ENCODE peak calls at places on chromosomes 7 and 10, in eight cellular contexts. One of them, this sample, is unnamed.
A peak's percentile ranks its signal among the peaks of the same experiment; 100 is the strongest.

GRCh38 chr10:17599089-17599488 is 18.1 kb downstream of the HACD1 start:
- DNase-seq in mesendoderm: peak; percentile 51
- DNase-seq in Karpas-422: peak; percentile 57
- DNase-seq in naive thymus-derived CD8-positive, alpha-beta T cell: no peak
- DNase-seq in glutamatergic neuron: no peak
- DNase-seq in thoracic aorta: no peak
- DNase-seq in CD4-positive, alpha-beta memory T cell: no peak
- DNase-seq in stimulated activated CD4-positive, alpha-beta T cell treated with anti-CD3 and anti-CD28 coated beads, Interleukin-1b, Interleukin-23, amount 100 ng/mL, for 1 hour: no peak
- DNase-seq in this sample: no peak

GRCh38 chr7:33073243-33073642 is 10.7 kb upstream of the NT5C3A start:
- DNase-seq in mesendoderm: no peak
- DNase-seq in stimulated activated CD4-positive, alpha-beta T cell treated with anti-CD3 and anti-CD28 coated beads, Interleukin-1b, Interleukin-23, amount 100 ng/mL, for 1 hour: no peak
- DNase-seq in CD4-positive, alpha-beta memory T cell: no peak
- DNase-seq in thoracic aorta: no peak
- DNase-seq in glutamatergic neuron: no peak
- DNase-seq in naive thymus-derived CD8-positive, alpha-beta T cell: no peak
- DNase-seq in Karpas-422: no peak
- DNase-seq in this sample: no peak

GRCh38 chr7:29345590-29345989 is 151.0 kb downstream of the CHN2 start:
- DNase-seq in thoracic aorta: no peak
- DNase-seq in naive thymus-derived CD8-positive, alpha-beta T cell: no peak
- DNase-seq in mesendoderm: peak; percentile 71
- DNase-seq in Karpas-422: peak; percentile 82
- DNase-seq in glutamatergic neuron: no peak
- DNase-seq in stimulated activated CD4-positive, alpha-beta T cell treated with anti-CD3 and anti-CD28 coated beads, Interleukin-1b, Interleukin-23, amount 100 ng/mL, for 1 hour: no peak
- DNase-seq in CD4-positive, alpha-beta memory T cell: no peak
- DNase-seq in this sample: no peak

GRCh38 chr7:140079121-140079536 is 16.4 kb upstream of the PARP12 start:
- DNase-seq in naive thymus-derived CD8-positive, alpha-beta T cell: no peak
- DNase-seq in Karpas-422: no peak
- DNase-seq in thoracic aorta: no peak
- DNase-seq in glutamatergic neuron: peak; percentile 56
- DNase-seq in CD4-positive, alpha-beta memory T cell: no peak
- DNase-seq in mesendoderm: peak; percentile 82
- DNase-seq in stimulated activated CD4-positive, alpha-beta T cell treated with anti-CD3 and anti-CD28 coated beads, Interleukin-1b, Interleukin-23, amount 100 ng/mL, for 1 hour: no peak
- DNase-seq in this sample: no peak

GRCh38 chr7:105306160-105306784 is 82.4 kb downstream of the SRPK2 start:
- DNase-seq in stimulated activated CD4-positive, alpha-beta T cell treated with anti-CD3 and anti-CD28 coated beads, Interleukin-1b, Interleukin-23, amount 100 ng/mL, for 1 hour: no peak
- DNase-seq in CD4-positive, alpha-beta memory T cell: no peak
- DNase-seq in naive thymus-derived CD8-positive, alpha-beta T cell: no peak
- DNase-seq in mesendoderm: no peak
- DNase-seq in thoracic aorta: no peak
- DNase-seq in Karpas-422: no peak
- DNase-seq in glutamatergic neuron: no peak
- DNase-seq in this sample: no peak

GRCh38 chr10:25501912-25502311 is 327.1 kb downstream of the GPR158 start:
- DNase-seq in naive thymus-derived CD8-positive, alpha-beta T cell: no peak
- DNase-seq in glutamatergic neuron: no peak
- DNase-seq in mesendoderm: peak; percentile 41
- DNase-seq in thoracic aorta: no peak
- DNase-seq in Karpas-422: no peak
- DNase-seq in CD4-positive, alpha-beta memory T cell: no peak
- DNase-seq in stimulated activated CD4-positive, alpha-beta T cell treated with anti-CD3 and anti-CD28 coated beads, Interleukin-1b, Interleukin-23, amount 100 ng/mL, for 1 hour: no peak
- DNase-seq in this sample: no peak

GRCh38 chr7:152145853-152146466 is 120.5 kb downstream of the GALNT11 start:
- DNase-seq in glutamatergic neuron: no peak
- DNase-seq in CD4-positive, alpha-beta memory T cell: peak; percentile 41
- DNase-seq in mesendoderm: peak; percentile 60
- DNase-seq in Karpas-422: peak; percentile 47
- DNase-seq in stimulated activated CD4-positive, alpha-beta T cell treated with anti-CD3 and anti-CD28 coated beads, Interleukin-1b, Interleukin-23, amount 100 ng/mL, for 1 hour: no peak
- DNase-seq in naive thymus-derived CD8-positive, alpha-beta T cell: no peak
- DNase-seq in thoracic aorta: no peak
- DNase-seq in this sample: no peak

GRCh38 chr10:124214610-124215009 is 121.2 kb upstream of the CHST15 start:
- DNase-seq in stimulated activated CD4-positive, alpha-beta T cell treated with anti-CD3 and anti-CD28 coated beads, Interleukin-1b, Interleukin-23, amount 100 ng/mL, for 1 hour: no peak
- DNase-seq in glutamatergic neuron: no peak
- DNase-seq in naive thymus-derived CD8-positive, alpha-beta T cell: no peak
- DNase-seq in CD4-positive, alpha-beta memory T cell: no peak
- DNase-seq in thoracic aorta: no peak
- DNase-seq in mesendoderm: no peak
- DNase-seq in Karpas-422: no peak
- DNase-seq in this sample: no peak

GRCh38 chr10:34549953-34550352 is 265.1 kb downstream of the PARD3 start:
- DNase-seq in mesendoderm: no peak
- DNase-seq in glutamatergic neuron: no peak
- DNase-seq in Karpas-422: no peak
- DNase-seq in thoracic aorta: no peak
- DNase-seq in naive thymus-derived CD8-positive, alpha-beta T cell: no peak
- DNase-seq in CD4-positive, alpha-beta memory T cell: no peak
- DNase-seq in stimulated activated CD4-positive, alpha-beta T cell treated with anti-CD3 and anti-CD28 coated beads, Interleukin-1b, Interleukin-23, amount 100 ng/mL, for 1 hour: no peak
- DNase-seq in this sample: no peak

GRCh38 chr10:23826399-23826798 is 382.5 kb upstream of the KIAA1217 start:
- DNase-seq in glutamatergic neuron: no peak
- DNase-seq in thoracic aorta: no peak
- DNase-seq in CD4-positive, alpha-beta memory T cell: no peak
- DNase-seq in Karpas-422: peak; percentile 41
- DNase-seq in naive thymus-derived CD8-positive, alpha-beta T cell: no peak
- DNase-seq in stimulated activated CD4-positive, alpha-beta T cell treated with anti-CD3 and anti-CD28 coated beads, Interleukin-1b, Interleukin-23, amount 100 ng/mL, for 1 hour: no peak
- DNase-seq in mesendoderm: peak; percentile 70
- DNase-seq in this sample: no peak

GRCh38 chr10:68406111-68406814 is 814 bp downstream of the RUFY2 start:
- DNase-seq in mesendoderm: peak; percentile 69
- DNase-seq in CD4-positive, alpha-beta memory T cell: no peak
- DNase-seq in naive thymus-derived CD8-positive, alpha-beta T cell: peak; percentile 7
- DNase-seq in Karpas-422: peak; percentile 88
- DNase-seq in glutamatergic neuron: peak; percentile 82
- DNase-seq in stimulated activated CD4-positive, alpha-beta T cell treated with anti-CD3 and anti-CD28 coated beads, Interleukin-1b, Interleukin-23, amount 100 ng/mL, for 1 hour: no peak
- DNase-seq in thoracic aorta: no peak
- DNase-seq in this sample: no peak

GRCh38 chr7:80060218-80060806 is 74.3 kb upstream of the GNAI1 start:
- DNase-seq in thoracic aorta: no peak
- DNase-seq in CD4-positive, alpha-beta memory T cell: no peak
- DNase-seq in stimulated activated CD4-positive, alpha-beta T cell treated with anti-CD3 and anti-CD28 coated beads, Interleukin-1b, Interleukin-23, amount 100 ng/mL, for 1 hour: no peak
- DNase-seq in Karpas-422: peak; percentile 71
- DNase-seq in mesendoderm: peak; percentile 62
- DNase-seq in glutamatergic neuron: no peak
- DNase-seq in naive thymus-derived CD8-positive, alpha-beta T cell: no peak
- DNase-seq in this sample: no peak

GRCh38 chr7:133364959-133365680 is 112.2 kb downstream of the EXOC4 start:
- DNase-seq in glutamatergic neuron: no peak
- DNase-seq in CD4-positive, alpha-beta memory T cell: no peak
- DNase-seq in mesendoderm: no peak
- DNase-seq in naive thymus-derived CD8-positive, alpha-beta T cell: no peak
- DNase-seq in stimulated activated CD4-positive, alpha-beta T cell treated with anti-CD3 and anti-CD28 coated beads, Interleukin-1b, Interleukin-23, amount 100 ng/mL, for 1 hour: no peak
- DNase-seq in thoracic aorta: no peak
- DNase-seq in Karpas-422: no peak
- DNase-seq in this sample: no peak

GRCh38 chr10:66215005-66215404 is 710.8 kb upstream of the LRRTM3 start:
- DNase-seq in naive thymus-derived CD8-positive, alpha-beta T cell: no peak
- DNase-seq in glutamatergic neuron: no peak
- DNase-seq in Karpas-422: peak; percentile 51
- DNase-seq in stimulated activated CD4-positive, alpha-beta T cell treated with anti-CD3 and anti-CD28 coated beads, Interleukin-1b, Interleukin-23, amount 100 ng/mL, for 1 hour: no peak
- DNase-seq in CD4-positive, alpha-beta memory T cell: no peak
- DNase-seq in mesendoderm: peak; percentile 42
- DNase-seq in thoracic aorta: no peak
- DNase-seq in this sample: no peak

GRCh38 chr7:28093617-28094232 is 86.9 kb downstream of the JAZF1 start:
- DNase-seq in mesendoderm: peak; percentile 91
- DNase-seq in stimulated activated CD4-positive, alpha-beta T cell treated with anti-CD3 and anti-CD28 coated beads, Interleukin-1b, Interleukin-23, amount 100 ng/mL, for 1 hour: no peak
- DNase-seq in naive thymus-derived CD8-positive, alpha-beta T cell: peak; percentile 18
- DNase-seq in CD4-positive, alpha-beta memory T cell: peak; percentile 13
- DNase-seq in Karpas-422: peak; percentile 83
- DNase-seq in thoracic aorta: no peak
- DNase-seq in glutamatergic neuron: peak; percentile 90
- DNase-seq in this sample: no peak

GRCh38 chr7:4189151-4189570 is 492.9 kb upstream of the FOXK1 start:
- DNase-seq in thoracic aorta: peak; percentile 68
- DNase-seq in stimulated activated CD4-positive, alpha-beta T cell treated with anti-CD3 and anti-CD28 coated beads, Interleukin-1b, Interleukin-23, amount 100 ng/mL, for 1 hour: no peak
- DNase-seq in CD4-positive, alpha-beta memory T cell: no peak
- DNase-seq in naive thymus-derived CD8-positive, alpha-beta T cell: no peak
- DNase-seq in mesendoderm: no peak
- DNase-seq in Karpas-422: no peak
- DNase-seq in glutamatergic neuron: no peak
- DNase-seq in this sample: no peak

GRCh38 chr7:108360058-108360800 is 96.0 kb downstream of the NRCAM start:
- DNase-seq in Karpas-422: no peak
- DNase-seq in CD4-positive, alpha-beta memory T cell: no peak
- DNase-seq in naive thymus-derived CD8-positive, alpha-beta T cell: no peak
- DNase-seq in mesendoderm: no peak
- DNase-seq in stimulated activated CD4-positive, alpha-beta T cell treated with anti-CD3 and anti-CD28 coated beads, Interleukin-1b, Interleukin-23, amount 100 ng/mL, for 1 hour: no peak
- DNase-seq in glutamatergic neuron: no peak
- DNase-seq in thoracic aorta: no peak
- DNase-seq in this sample: no peak

GRCh38 chr7:47413526-47414341 is 168.2 kb downstream of the TNS3 start:
- DNase-seq in CD4-positive, alpha-beta memory T cell: no peak
- DNase-seq in Karpas-422: no peak
- DNase-seq in mesendoderm: no peak
- DNase-seq in naive thymus-derived CD8-positive, alpha-beta T cell: no peak
- DNase-seq in thoracic aorta: no peak
- DNase-seq in glutamatergic neuron: no peak
- DNase-seq in stimulated activated CD4-positive, alpha-beta T cell treated with anti-CD3 and anti-CD28 coated beads, Interleukin-1b, Interleukin-23, amount 100 ng/mL, for 1 hour: no peak
- DNase-seq in this sample: no peak

GRCh38 chr7:74655324-74655723 is 2.2 kb upstream of the GTF2I start:
- DNase-seq in glutamatergic neuron: no peak
- DNase-seq in thoracic aorta: no peak
- DNase-seq in Karpas-422: no peak
- DNase-seq in mesendoderm: no peak
- DNase-seq in naive thymus-derived CD8-positive, alpha-beta T cell: no peak
- DNase-seq in stimulated activated CD4-positive, alpha-beta T cell treated with anti-CD3 and anti-CD28 coated beads, Interleukin-1b, Interleukin-23, amount 100 ng/mL, for 1 hour: no peak
- DNase-seq in CD4-positive, alpha-beta memory T cell: no peak
- DNase-seq in this sample: no peak

GRCh38 chr7:143485091-143485490 is 7.4 kb downstream of the TAS2R41 start:
- DNase-seq in naive thymus-derived CD8-positive, alpha-beta T cell: no peak
- DNase-seq in stimulated activated CD4-positive, alpha-beta T cell treated with anti-CD3 and anti-CD28 coated beads, Interleukin-1b, Interleukin-23, amount 100 ng/mL, for 1 hour: no peak
- DNase-seq in glutamatergic neuron: no peak
- DNase-seq in CD4-positive, alpha-beta memory T cell: no peak
- DNase-seq in thoracic aorta: no peak
- DNase-seq in Karpas-422: no peak
- DNase-seq in mesendoderm: no peak
- DNase-seq in this sample: no peak

GRCh38 chr10:95504187-95504800 is 56.9 kb downstream of the SORBS1 start:
- DNase-seq in Karpas-422: no peak
- DNase-seq in glutamatergic neuron: no peak
- DNase-seq in stimulated activated CD4-positive, alpha-beta T cell treated with anti-CD3 and anti-CD28 coated beads, Interleukin-1b, Interleukin-23, amount 100 ng/mL, for 1 hour: no peak
- DNase-seq in CD4-positive, alpha-beta memory T cell: no peak
- DNase-seq in mesendoderm: no peak
- DNase-seq in naive thymus-derived CD8-positive, alpha-beta T cell: no peak
- DNase-seq in thoracic aorta: no peak
- DNase-seq in this sample: no peak

GRCh38 chr7:128904381-128905197 is 5.9 kb downstream of the KCP start:
- DNase-seq in glutamatergic neuron: no peak
- DNase-seq in mesendoderm: peak; percentile 69
- DNase-seq in CD4-positive, alpha-beta memory T cell: peak; percentile 65
- DNase-seq in naive thymus-derived CD8-positive, alpha-beta T cell: no peak
- DNase-seq in stimulated activated CD4-positive, alpha-beta T cell treated with anti-CD3 and anti-CD28 coated beads, Interleukin-1b, Interleukin-23, amount 100 ng/mL, for 1 hour: no peak
- DNase-seq in Karpas-422: peak; percentile 88
- DNase-seq in thoracic aorta: no peak
- DNase-seq in this sample: no peak